ENCODE peak calls at places on chromosomes 6 and 20, in four cellular contexts. One of them, this sample, is unnamed.

GRCh38 chr20:45100563-45101245 is at the start of gene KCNS1:
- DNase-seq in mammary epithelial cell: no peak
- DNase-seq in HFFc6: no peak
- DNase-seq in vagina: no peak
- DNase-seq in this sample: peak

GRCh38 chr20:56630086-56630493 is 984 bp downstream of the TFAP2C start:
- DNase-seq in mammary epithelial cell: peak
- DNase-seq in HFFc6: peak
- DNase-seq in vagina: no peak
- DNase-seq in this sample: peak

GRCh38 chr20:59220161-59220560 is 56.5 kb downstream of the ZNF831 start:
- DNase-seq in mammary epithelial cell: no peak
- DNase-seq in HFFc6: no peak
- DNase-seq in vagina: no peak
- DNase-seq in this sample: no peak

GRCh38 chr20:20677186-20677585 is 35.3 kb downstream of the RALGAPA2 start:
- DNase-seq in mammary epithelial cell: peak
- DNase-seq in HFFc6: no peak
- DNase-seq in vagina: no peak
- DNase-seq in this sample: no peak

GRCh38 chr20:41078329-41078728 is 49.7 kb downstream of the TOP1 start:
- DNase-seq in mammary epithelial cell: peak
- DNase-seq in HFFc6: peak
- DNase-seq in vagina: no peak
- DNase-seq in this sample: no peak

GRCh38 chr6:133577851-133578250 is 311.1 kb upstream of the TCF21 start:
- DNase-seq in mammary epithelial cell: no peak
- DNase-seq in HFFc6: no peak
- DNase-seq in vagina: no peak
- DNase-seq in this sample: no peak

GRCh38 chr6:154352898-154353585 is 3.6 kb downstream of the IPCEF1 start:
- DNase-seq in mammary epithelial cell: no peak
- DNase-seq in HFFc6: no peak
- DNase-seq in vagina: no peak
- DNase-seq in this sample: no peak

GRCh38 chr20:44570369-44570768 is 12.0 kb upstream of the PKIG start:
- DNase-seq in mammary epithelial cell: no peak
- DNase-seq in HFFc6: no peak
- DNase-seq in vagina: no peak
- DNase-seq in this sample: no peak

GRCh38 chr20:15475483-15475882 is 1097.8 kb downstream of the KIF16B start:
- DNase-seq in mammary epithelial cell: peak
- DNase-seq in HFFc6: no peak
- DNase-seq in vagina: no peak
- DNase-seq in this sample: no peak

GRCh38 chr6:151374024-151374423 is 17.3 kb downstream of the ZBTB2 start:
- DNase-seq in mammary epithelial cell: no peak
- DNase-seq in HFFc6: no peak
- DNase-seq in vagina: no peak
- DNase-seq in this sample: no peak

GRCh38 chr20:50491926-50492634 is 18.1 kb upstream of the PTPN1 start:
- DNase-seq in mammary epithelial cell: peak
- DNase-seq in HFFc6: no peak
- DNase-seq in vagina: no peak
- DNase-seq in this sample: no peak

GRCh38 chr6:170206317-170206621 is 84.6 kb downstream of the DLL1 start:
- DNase-seq in mammary epithelial cell: no peak
- DNase-seq in HFFc6: no peak
- DNase-seq in vagina: peak
- DNase-seq in this sample: no peak

GRCh38 chr20:58556961-58557360 is 41.8 kb upstream of the APCDD1L start:
- DNase-seq in mammary epithelial cell: no peak
- DNase-seq in HFFc6: no peak
- DNase-seq in vagina: no peak
- DNase-seq in this sample: no peak

GRCh38 chr6:157813191-157813590 is 9.9 kb upstream of the SNX9 start:
- DNase-seq in mammary epithelial cell: no peak
- DNase-seq in HFFc6: no peak
- DNase-seq in vagina: no peak
- DNase-seq in this sample: no peak

GRCh38 chr6:170106906-170107525 is 183.9 kb downstream of the DLL1 start:
- DNase-seq in mammary epithelial cell: no peak
- DNase-seq in HFFc6: no peak
- DNase-seq in vagina: no peak
- DNase-seq in this sample: no peak

GRCh38 chr6:141460743-141461484 is 671.8 kb upstream of the GJE1 start:
- DNase-seq in mammary epithelial cell: no peak
- DNase-seq in HFFc6: no peak
- DNase-seq in vagina: no peak
- DNase-seq in this sample: no peak

GRCh38 chr6:114342086-114342825 is 567 bp downstream of the HS3ST5 start:
- DNase-seq in mammary epithelial cell: peak
- DNase-seq in HFFc6: no peak
- DNase-seq in vagina: no peak
- DNase-seq in this sample: peak

GRCh38 chr6:63351995-63352586 is 32.3 kb upstream of the LGSN start:
- DNase-seq in mammary epithelial cell: peak
- DNase-seq in HFFc6: peak
- DNase-seq in vagina: no peak
- DNase-seq in this sample: no peak

GRCh38 chr6:109610555-109610954 is 80.4 kb downstream of the AK9 start:
- DNase-seq in mammary epithelial cell: no peak
- DNase-seq in HFFc6: no peak
- DNase-seq in vagina: no peak
- DNase-seq in this sample: no peak

GRCh38 chr6:15893556-15894253 is 230.9 kb upstream of the DTNBP1 start:
- DNase-seq in mammary epithelial cell: peak
- DNase-seq in HFFc6: no peak
- DNase-seq in vagina: no peak
- DNase-seq in this sample: no peak

GRCh38 chr6:43096451-43097097 is 20.5 kb downstream of the PTK7 start:
- DNase-seq in mammary epithelial cell: peak
- DNase-seq in HFFc6: peak
- DNase-seq in vagina: no peak
- DNase-seq in this sample: no peak

GRCh38 chr20:51937780-51938179 is 135.5 kb upstream of the SALL4 start:
- DNase-seq in mammary epithelial cell: no peak
- DNase-seq in HFFc6: no peak
- DNase-seq in vagina: no peak
- DNase-seq in this sample: no peak

GRCh38 chr6:134739299-134740090 is 210.4 kb downstream of the ALDH8A1 start:
- DNase-seq in mammary epithelial cell: peak
- DNase-seq in HFFc6: no peak
- DNase-seq in vagina: no peak
- DNase-seq in this sample: no peak

GRCh38 chr6:3235969-3236368 is 8.5 kb upstream of the TUBB2B start:
- DNase-seq in mammary epithelial cell: no peak
- DNase-seq in HFFc6: no peak
- DNase-seq in vagina: no peak
- DNase-seq in this sample: no peak

GRCh38 chr6:10322991-10323390 is 91.9 kb downstream of the TFAP2A start:
- DNase-seq in mammary epithelial cell: peak
- DNase-seq in HFFc6: peak
- DNase-seq in vagina: no peak
- DNase-seq in this sample: no peak

GRCh38 chr6:109478848-109479624 is 4.0 kb downstream of the ZBTB24 start:
- DNase-seq in mammary epithelial cell: no peak
- DNase-seq in HFFc6: no peak
- DNase-seq in vagina: peak
- DNase-seq in this sample: no peak

GRCh38 chr6:105452924-105453756 is 50.3 kb upstream of the PREP start:
- DNase-seq in mammary epithelial cell: no peak
- DNase-seq in HFFc6: no peak
- DNase-seq in vagina: no peak
- DNase-seq in this sample: no peak

GRCh38 chr6:136401749-136402148 is 112.1 kb upstream of the BCLAF1 start:
- DNase-seq in mammary epithelial cell: peak
- DNase-seq in HFFc6: peak
- DNase-seq in vagina: no peak
- DNase-seq in this sample: no peak

GRCh38 chr6:14275493-14275851 is 157.9 kb downstream of the CD83 start:
- DNase-seq in mammary epithelial cell: no peak
- DNase-seq in HFFc6: no peak
- DNase-seq in vagina: no peak
- DNase-seq in this sample: no peak

GRCh38 chr6:14231071-14231483 is 113.5 kb downstream of the CD83 start:
- DNase-seq in mammary epithelial cell: no peak
- DNase-seq in HFFc6: no peak
- DNase-seq in vagina: peak
- DNase-seq in this sample: no peak

GRCh38 chr20:2558581-2559301 is 22.4 kb downstream of the TMC2 start:
- DNase-seq in mammary epithelial cell: no peak
- DNase-seq in HFFc6: no peak
- DNase-seq in vagina: no peak
- DNase-seq in this sample: no peak

GRCh38 chr6:127484207-127484858 is 25.1 kb upstream of the KIAA0408 start:
- DNase-seq in mammary epithelial cell: peak
- DNase-seq in HFFc6: peak
- DNase-seq in vagina: no peak
- DNase-seq in this sample: no peak

GRCh38 chr6:84172080-84172479 is 55.4 kb downstream of the CEP162 start:
- DNase-seq in mammary epithelial cell: no peak
- DNase-seq in HFFc6: no peak
- DNase-seq in vagina: no peak
- DNase-seq in this sample: no peak

GRCh38 chr6:138891255-138891986 is 95.5 kb downstream of the ECT2L start:
- DNase-seq in mammary epithelial cell: peak
- DNase-seq in HFFc6: no peak
- DNase-seq in vagina: no peak
- DNase-seq in this sample: no peak

GRCh38 chr6:72182337-72183246 is 296.2 kb downstream of the RIMS1 start:
- DNase-seq in mammary epithelial cell: peak
- DNase-seq in HFFc6: no peak
- DNase-seq in vagina: no peak
- DNase-seq in this sample: peak

GRCh38 chr6:122789078-122789861 is at the start of gene SMPDL3A:
- DNase-seq in mammary epithelial cell: peak
- DNase-seq in HFFc6: peak
- DNase-seq in vagina: no peak
- DNase-seq in this sample: peak

GRCh38 chr20:1734269-1734858 is 76.8 kb upstream of the SIRPG start:
- DNase-seq in mammary epithelial cell: peak
- DNase-seq in HFFc6: peak
- DNase-seq in vagina: no peak
- DNase-seq in this sample: no peak

GRCh38 chr20:4605166-4605565 is 116.5 kb upstream of the PRND start:
- DNase-seq in mammary epithelial cell: no peak
- DNase-seq in HFFc6: no peak
- DNase-seq in vagina: no peak
- DNase-seq in this sample: no peak

GRCh38 chr20:4601630-4602296 is 119.9 kb upstream of the PRND start:
- DNase-seq in mammary epithelial cell: peak
- DNase-seq in HFFc6: no peak
- DNase-seq in vagina: peak
- DNase-seq in this sample: no peak

GRCh38 chr20:4603724-4604123 is 118.0 kb upstream of the PRND start:
- DNase-seq in mammary epithelial cell: no peak
- DNase-seq in HFFc6: peak
- DNase-seq in vagina: no peak
- DNase-seq in this sample: no peak

GRCh38 chr20:4604580-4604979 is 117.1 kb upstream of the PRND start:
- DNase-seq in mammary epithelial cell: no peak
- DNase-seq in HFFc6: peak
- DNase-seq in vagina: no peak
- DNase-seq in this sample: no peak

GRCh38 chr20:4602297-4602631 is 119.4 kb upstream of the PRND start:
- DNase-seq in mammary epithelial cell: no peak
- DNase-seq in HFFc6: peak
- DNase-seq in vagina: peak
- DNase-seq in this sample: no peak
- TF ChIP-seq CTCF in mammary epithelial cell: no peak
- TF ChIP-seq CTCF in HFFc6: peak
- TF ChIP-seq CTCF in vagina: no peak
- TF ChIP-seq CTCF in this sample: no peak

GRCh38 chr20:48921883-48922867 is 664 bp downstream of the ARFGEF2 start:
- DNase-seq in mammary epithelial cell: peak
- DNase-seq in HFFc6: peak
- DNase-seq in vagina: no peak
- DNase-seq in this sample: peak
- TF ChIP-seq CTCF in mammary epithelial cell: peak
- TF ChIP-seq CTCF in HFFc6: no peak
- TF ChIP-seq CTCF in vagina: no peak
- TF ChIP-seq CTCF in this sample: no peak

DNA sequence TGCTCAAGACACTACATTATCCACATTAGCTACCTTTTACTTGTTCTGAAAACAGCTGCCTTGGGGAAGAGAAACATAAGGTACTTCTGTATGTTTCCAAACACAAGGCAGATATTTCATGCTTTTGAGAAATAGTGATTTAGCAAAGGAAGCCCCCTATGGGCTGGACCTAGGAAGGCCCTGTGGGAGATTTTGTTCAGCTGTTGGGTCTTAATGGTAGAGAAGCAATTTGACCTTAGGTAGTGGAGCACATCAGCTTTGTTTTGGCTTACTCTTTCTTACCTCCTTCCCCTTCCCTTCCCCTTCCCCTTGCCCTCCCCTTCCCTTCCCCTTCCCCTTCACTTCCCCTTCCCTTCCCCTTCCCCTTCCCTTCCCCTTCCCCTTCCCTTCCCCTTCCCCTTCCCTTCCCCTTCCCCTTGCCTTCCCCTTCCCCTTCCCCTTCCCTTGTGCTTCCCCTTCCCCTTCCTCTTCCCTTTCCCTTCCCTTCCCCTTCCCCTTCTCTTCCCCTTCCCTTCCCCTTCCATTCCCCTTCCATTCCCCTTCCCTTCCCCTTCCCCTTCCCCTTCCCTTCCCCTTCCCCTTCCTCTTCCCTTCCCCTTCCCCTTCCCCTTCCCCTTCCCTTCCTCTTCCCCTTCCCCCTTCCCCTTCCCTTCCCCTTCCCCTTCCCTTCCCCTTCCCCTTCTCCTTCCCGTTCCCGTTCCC is 84.6 kb downstream of the ANKS1A start:
- DNase-seq in mammary epithelial cell: no peak
- DNase-seq in HFFc6: no peak
- DNase-seq in vagina: no peak
- DNase-seq in this sample: no peak
- TF ChIP-seq CTCF in mammary epithelial cell: peak
- TF ChIP-seq CTCF in HFFc6: peak
- TF ChIP-seq CTCF in vagina: no peak
- TF ChIP-seq CTCF in this sample: peak

GRCh38 chr6:30644769-30645168 is 2.2 kb upstream of the C6orf136 start:
- DNase-seq in mammary epithelial cell: no peak
- DNase-seq in HFFc6: no peak
- DNase-seq in vagina: no peak
- DNase-seq in this sample: no peak

GRCh38 chr6:30635834-30636233 is 9.2 kb downstream of the ATAT1 start:
- DNase-seq in mammary epithelial cell: no peak
- DNase-seq in HFFc6: no peak
- DNase-seq in vagina: no peak
- DNase-seq in this sample: no peak

GRCh38 chr6:30643656-30644055 is 3.3 kb upstream of the C6orf136 start:
- DNase-seq in mammary epithelial cell: no peak
- DNase-seq in HFFc6: no peak
- DNase-seq in vagina: no peak
- DNase-seq in this sample: no peak

GRCh38 chr6:30641048-30641447 is 5.9 kb upstream of the C6orf136 start:
- DNase-seq in mammary epithelial cell: no peak
- DNase-seq in HFFc6: no peak
- DNase-seq in vagina: no peak
- DNase-seq in this sample: no peak

GRCh38 chr6:30640481-30640880 is 6.5 kb upstream of the C6orf136 start:
- DNase-seq in mammary epithelial cell: no peak
- DNase-seq in HFFc6: no peak
- DNase-seq in vagina: no peak
- DNase-seq in this sample: no peak
- TF ChIP-seq CTCF in mammary epithelial cell: peak
- TF ChIP-seq CTCF in HFFc6: peak
- TF ChIP-seq CTCF in vagina: no peak
- TF ChIP-seq CTCF in this sample: no peak